ENCODE peak calls at places on chromosomes 7 and 10, in six cellular contexts. O is H9, X is neuronal stem cell, L is mesenchymal stem cell, M is trophoblast cell, H is H1. U is an unnamed sample.

GRCh38 chr7:25392571-25393338 is 164.5 kb upstream of the NPVF start:
- DNase-seq in L (peak), M (no peak), H (no peak), X (no peak), O (peak), U (no peak)

GRCh38 chr7:74373536-74373935 is 80.2 kb upstream of the GTF2IRD1 start:
- DNase-seq in O (no peak), M (no peak), L (no peak), X (no peak), H (no peak), U (no peak)

GRCh38 chr7:155993420-155994252 is 181.4 kb upstream of the SHH start:
- DNase-seq in L (no peak), O (peak), X (no peak), H (peak), M (no peak), U (no peak)

GRCh38 chr7:114530074-114530611 is 115.5 kb downstream of the FOXP2 start:
- DNase-seq in M (no peak), O (no peak), X (no peak), L (peak), H (no peak), U (peak)

GRCh38 chr10:5988336-5988920 is 11.1 kb upstream of the IL15RA start:
- DNase-seq in X (no peak), M (no peak), L (no peak), H (no peak), O (no peak), U (no peak)

GRCh38 chr7:103690576-103690975 is 244.6 kb upstream of the SLC26A5 start:
- DNase-seq in L (no peak), O (no peak), M (no peak), H (no peak), X (no peak), U (peak)

GRCh38 chr10:105041956-105042355 is 400.9 kb downstream of the SORCS3 start:
- DNase-seq in H (no peak), L (no peak), M (no peak), O (no peak), X (no peak), U (no peak)

GRCh38 chr7:84506151-84506550 is 311.6 kb upstream of the SEMA3A start:
- DNase-seq in H (no peak), L (peak), M (peak), X (no peak), O (no peak), U (peak)

GRCh38 chr10:68088744-68089143 is 13.7 kb upstream of the HERC4 start:
- DNase-seq in H (no peak), L (no peak), X (no peak), M (no peak), O (no peak), U (peak)

GRCh38 chr7:101450064-101450463 is 87.4 kb downstream of the COL26A1 start:
- DNase-seq in H (no peak), M (no peak), L (no peak), O (no peak), X (no peak), U (no peak)

GRCh38 chr10:110138197-110138812 is 69.1 kb upstream of the MXI1 start:
- DNase-seq in X (peak), O (no peak), H (no peak), L (peak), M (no peak), U (peak)

GRCh38 chr7:26949319-26949718 is 84.9 kb upstream of the SKAP2 start:
- DNase-seq in M (no peak), O (no peak), H (no peak), L (no peak), X (no peak), U (no peak)

GRCh38 chr10:130714700-130715467 is 578.7 kb downstream of the GLRX3 start:
- DNase-seq in H (no peak), M (no peak), X (no peak), O (no peak), L (no peak), U (no peak)

GRCh38 chr10:98748298-98748697 is 301.6 kb upstream of the HPS1 start:
- DNase-seq in L (peak), X (peak), M (peak), O (peak), H (peak), U (peak)

GRCh38 chr7:157944051-157944450 is 607.2 kb downstream of the DNAJB6 start:
- DNase-seq in L (no peak), X (no peak), M (no peak), O (no peak), H (no peak), U (no peak)

GRCh38 chr7:124945680-124946079 is 16.1 kb upstream of the POT1 start:
- DNase-seq in H (no peak), L (no peak), M (no peak), O (no peak), X (no peak), U (no peak)

GRCh38 chr7:123208793-123209192 is 9.0 kb upstream of the SLC13A1 start:
- DNase-seq in H (no peak), X (no peak), L (peak), M (no peak), O (no peak), U (no peak)

GRCh38 chr7:78620931-78621330 is 822.4 kb downstream of the PHTF2 start:
- DNase-seq in H (no peak), L (peak), X (peak), O (peak), M (no peak), U (peak)

GRCh38 chr10:101716891-101717659 is 22.1 kb upstream of the FBXW4 start:
- DNase-seq in L (no peak), X (no peak), O (no peak), H (peak), M (peak), U (no peak)

GRCh38 chr7:131329176-131329570 is 1.5 kb downstream of the MKLN1 start:
- DNase-seq in L (peak), O (no peak), H (no peak), X (no peak), M (no peak), U (no peak)

GRCh38 chr7:73851410-73852338 is 9.3 kb upstream of the TMEM270 start:
- DNase-seq in L (peak), O (no peak), H (no peak), X (no peak), M (peak), U (peak)

GRCh38 chr10:48237856-48238250 is 36.6 kb downstream of the FRMPD2 start:
- DNase-seq in H (no peak), M (no peak), L (no peak), X (no peak), O (peak), U (no peak)

GRCh38 chr7:43747703-43748102 is 10.8 kb upstream of the BLVRA start:
- DNase-seq in M (no peak), H (no peak), X (no peak), L (no peak), O (no peak), U (no peak)

GRCh38 chr10:15483215-15483970 is 112.3 kb upstream of the FAM171A1 start:
- DNase-seq in O (no peak), L (peak), M (no peak), H (no peak), X (no peak), U (no peak)

GRCh38 chr7:11985971-11986370 is 154.0 kb upstream of the THSD7A start:
- DNase-seq in X (no peak), H (no peak), O (no peak), L (no peak), M (peak), U (no peak)

GRCh38 chr7:11988186-11988585 is 156.2 kb upstream of the THSD7A start:
- DNase-seq in X (no peak), H (no peak), L (no peak), M (no peak), O (no peak), U (no peak)

DNA sequence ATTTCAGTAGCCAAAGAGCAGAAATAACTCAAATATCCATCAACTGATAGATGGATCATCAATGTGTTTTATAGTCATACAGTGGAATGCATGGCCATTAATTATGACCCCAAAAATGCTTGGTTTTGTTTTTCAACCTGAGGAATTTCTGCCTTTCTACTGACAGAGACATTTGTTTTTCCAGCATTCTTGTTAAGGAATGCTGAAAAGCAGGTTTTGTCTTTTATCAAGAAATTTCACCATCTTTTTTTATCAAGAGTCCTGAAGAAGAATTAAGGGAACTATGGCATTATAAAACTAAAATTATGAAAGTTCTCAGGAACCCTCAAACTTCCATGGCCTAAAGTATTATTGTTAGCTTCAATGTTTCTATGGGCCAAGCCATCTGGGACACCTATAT is 153.4 kb upstream of the THSD7A start:
- DNase-seq in H (no peak), O (no peak), X (no peak), L (no peak), M (no peak), U (no peak)
- H3K14ac ChIP-seq in H (no peak), O (no peak), X (no peak), L (no peak), M (no peak), U (no peak)

DNA sequence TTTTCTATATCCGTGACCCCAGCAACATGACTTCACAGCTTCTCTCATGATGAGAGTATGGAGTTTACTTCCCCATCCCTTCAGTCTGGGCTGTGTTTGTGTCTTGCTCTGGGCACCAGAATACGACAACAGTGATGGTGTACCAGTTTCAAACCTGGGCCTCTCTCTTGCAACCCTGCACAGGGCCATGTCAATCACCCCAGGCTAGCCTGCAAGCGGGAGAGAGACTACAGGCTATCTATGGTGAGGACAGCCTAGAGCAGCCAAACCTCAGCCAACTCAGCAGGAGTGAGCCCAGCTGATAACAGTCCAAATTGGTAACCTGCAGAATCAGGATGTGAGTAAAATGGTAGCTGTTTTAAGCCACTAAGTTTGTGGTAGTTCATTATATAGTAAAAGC is 235.8 kb downstream of the CHCHD3 start:
- DNase-seq in X (no peak), H (no peak), L (no peak), M (no peak), O (no peak), U (no peak)
- H3K14ac ChIP-seq in X (no peak), H (no peak), L (no peak), M (no peak), O (no peak), U (no peak)

DNA sequence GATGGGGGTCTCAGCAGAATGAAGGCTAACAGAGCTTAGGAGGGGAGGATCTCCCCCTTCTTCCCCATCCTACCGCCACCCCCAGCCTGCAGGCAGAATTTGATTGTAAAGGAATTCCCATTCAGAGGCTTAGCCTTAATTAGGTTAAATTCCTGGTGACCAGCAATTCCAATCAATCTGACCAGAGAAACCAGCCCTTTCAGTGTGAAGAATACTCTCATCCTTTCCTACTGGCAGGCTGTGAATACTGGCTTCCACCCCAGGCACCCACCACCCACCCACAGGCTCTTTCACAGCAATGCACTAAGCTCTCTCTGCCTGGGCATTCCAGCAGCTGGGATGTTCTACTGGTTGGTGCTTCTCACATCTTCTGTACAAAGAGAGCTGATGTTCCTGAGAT is 137.9 kb upstream of the LYZL1 start:
- DNase-seq in L (no peak), O (no peak), H (no peak), M (no peak), X (peak), U (no peak)
- H3K14ac ChIP-seq in L (no peak), O (no peak), H (no peak), M (no peak), X (no peak), U (no peak)

DNA sequence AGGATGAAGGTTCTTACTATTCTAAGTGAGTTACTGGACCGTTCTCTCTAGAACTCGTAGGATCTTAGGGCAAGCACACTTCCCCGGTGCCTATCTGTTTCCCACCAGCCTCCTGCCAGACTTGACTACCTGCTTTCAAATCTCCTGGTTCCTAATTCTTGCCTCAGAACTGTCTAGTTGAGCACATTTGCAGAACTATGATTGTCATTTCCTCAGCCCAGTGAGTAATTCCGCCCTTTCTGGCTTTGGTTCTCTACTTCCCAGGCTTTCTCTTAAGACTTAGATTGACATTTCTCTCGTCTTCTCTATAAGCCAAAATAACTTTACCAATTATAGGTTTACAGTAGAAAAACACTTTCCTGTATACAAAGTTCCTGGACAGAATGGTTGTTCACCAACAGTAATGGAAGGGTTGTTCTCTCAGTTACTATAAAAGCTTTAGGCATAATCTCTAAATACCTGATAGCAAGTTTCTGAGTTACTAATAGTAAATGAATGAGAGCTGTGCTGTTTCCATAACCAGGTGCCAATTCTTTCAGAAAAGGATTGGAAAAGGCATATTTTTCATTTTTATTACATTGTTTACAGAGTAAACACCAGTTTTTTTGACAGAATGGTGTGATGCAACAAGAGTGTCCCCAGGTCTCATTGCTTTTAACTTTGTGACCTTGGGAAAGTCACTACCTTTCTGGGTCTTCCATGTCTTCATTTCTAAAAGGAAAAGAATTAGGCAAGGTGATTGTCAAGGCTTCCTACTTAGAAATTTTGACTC is 41.1 kb downstream of the PLEKHA8 start:
- DNase-seq in M (peak), X (no peak), L (no peak), O (no peak), H (no peak), U (peak)
- H3K14ac ChIP-seq in M (no peak), X (no peak), L (no peak), O (no peak), H (no peak), U (no peak)

GRCh38 chr7:1873857-1874521 is 203.9 kb downstream of the ELFN1 start:
- DNase-seq in O (no peak), L (no peak), H (no peak), X (no peak), M (no peak), U (no peak)
- H3K14ac ChIP-seq in O (no peak), L (no peak), H (no peak), X (peak), M (no peak), U (no peak)

GRCh38 chr7:108717771-108718170 is 148.1 kb downstream of the DNAJB9 start:
- DNase-seq in O (no peak), H (no peak), X (no peak), M (no peak), L (peak), U (no peak)

GRCh38 chr7:108722561-108722960 is 152.9 kb downstream of the DNAJB9 start:
- DNase-seq in M (no peak), H (no peak), L (no peak), X (no peak), O (no peak), U (no peak)

GRCh38 chr7:108716783-108717182 is 147.1 kb downstream of the DNAJB9 start:
- DNase-seq in O (no peak), H (no peak), L (peak), X (no peak), M (no peak), U (peak)
- H3K14ac ChIP-seq in O (no peak), H (no peak), L (no peak), X (no peak), M (no peak), U (no peak)

GRCh38 chr7:129134356-129134972 is 10.0 kb upstream of the TSPAN33 start:
- DNase-seq in L (no peak), O (no peak), M (no peak), X (no peak), H (no peak), U (no peak)

GRCh38 chr7:129136887-129137647 is 7.4 kb upstream of the TSPAN33 start:
- DNase-seq in L (no peak), H (no peak), X (no peak), O (no peak), M (no peak), U (no peak)
- H3K14ac ChIP-seq in L (no peak), H (no peak), X (no peak), O (no peak), M (no peak), U (no peak)

U was measured in IMR-90.